ENCODE peak calls at places on chromosome X, in four cellular contexts. L, F, G and J are unnamed samples.

GRCh38 chrX:120250522-120251271 is at the start of gene ZBTB33:
- DNase-seq in F (peak), G (peak), L (peak), J (peak)

GRCh38 chrX:30615229-30615628 is 37.7 kb upstream of the TASL start:
- DNase-seq in G (no peak), L (no peak), F (no peak), J (no peak)

GRCh38 chrX:2546496-2546895 is 45.7 kb upstream of the DHRSX start:
- DNase-seq in L (no peak), F (no peak), G (no peak), J (no peak)

GRCh38 chrX:69298466-69299140 is 133.3 kb upstream of the PJA1 start:
- DNase-seq in L (no peak), G (no peak), F (no peak), J (no peak)

GRCh38 chrX:19707472-19707871 is 179.9 kb downstream of the SH3KBP1 start:
- DNase-seq in L (no peak), F (no peak), G (no peak), J (no peak)

GRCh38 chrX:110284159-110284558 is 33.7 kb downstream of the AMMECR1 start:
- DNase-seq in G (no peak), L (no peak), F (no peak), J (no peak)

GRCh38 chrX:123949846-123950245 is 11.7 kb upstream of the STAG2 start:
- DNase-seq in L (no peak), G (no peak), F (no peak), J (no peak)

GRCh38 chrX:53290441-53291041 is 9.2 kb upstream of the IQSEC2 start:
- DNase-seq in G (no peak), L (no peak), F (no peak), J (no peak)

GRCh38 chrX:153755136-153755535 is 8.9 kb upstream of the PLXNB3 start:
- DNase-seq in L (no peak), G (no peak), F (no peak), J (no peak)

GRCh38 chrX:1390621-1391369 is 1.1 kb downstream of the SLC25A6 start:
- DNase-seq in L (no peak), F (peak), G (peak), J (no peak)

GRCh38 chrX:30283456-30284200 is 25.6 kb downstream of the NR0B1 start:
- DNase-seq in L (no peak), G (no peak), F (no peak), J (no peak)

GRCh38 chrX:77014655-77015377 is 432.4 kb upstream of the FGF16 start:
- DNase-seq in L (peak), G (no peak), F (no peak), J (peak)

GRCh38 chrX:261167-261857 is 19.9 kb upstream of the PLCXD1 start:
- DNase-seq in G (peak), F (no peak), L (no peak), J (no peak)

GRCh38 chrX:137352101-137352660 is 213.7 kb upstream of the ZIC3 start:
- DNase-seq in F (no peak), G (no peak), L (no peak), J (no peak)

GRCh38 chrX:136652822-136653723 is 5.1 kb downstream of the CD40LG start:
- DNase-seq in F (peak), G (no peak), L (no peak), J (no peak)

GRCh38 chrX:134782796-134783195 is 124.5 kb upstream of the PLAC1 start:
- DNase-seq in G (no peak), L (no peak), F (no peak), J (no peak)
- TF ChIP-seq CTCF in G (no peak), L (peak), F (peak), J (peak)

GRCh38 chrX:129449141-129449540 is 74.1 kb downstream of the SMARCA1 start:
- DNase-seq in F (no peak), L (no peak), G (no peak), J (no peak)
- TF ChIP-seq CTCF in F (no peak), L (peak), G (no peak), J (no peak)

GRCh38 chrX:46381630-46382029 is 163.6 kb downstream of the ZNF674 start:
- DNase-seq in G (no peak), L (peak), F (no peak), J (no peak)
- TF ChIP-seq CTCF in G (no peak), L (peak), F (no peak), J (no peak)

DNA sequence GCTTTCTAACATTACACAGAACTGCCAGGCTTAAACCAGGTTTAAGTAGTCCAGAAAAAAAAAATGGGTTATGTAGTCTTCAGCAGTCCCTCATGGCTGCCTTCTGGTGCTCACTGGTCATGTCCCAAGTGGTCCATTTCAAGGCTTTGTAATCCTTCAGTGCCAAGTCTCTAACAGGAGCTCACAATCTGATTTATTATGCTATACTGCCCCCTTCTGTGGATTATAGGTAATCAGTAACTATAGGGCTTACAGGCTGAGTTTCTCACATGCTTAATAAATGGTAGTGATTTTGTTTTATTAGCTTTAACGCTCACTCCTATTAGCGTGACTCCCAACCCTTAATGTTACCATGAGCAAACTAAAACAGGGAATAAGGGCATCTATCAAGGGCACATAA is 92.5 kb upstream of the EDA2R start:
- DNase-seq in G (no peak), L (no peak), F (no peak), J (no peak)
- TF ChIP-seq CTCF in G (no peak), L (peak), F (peak), J (peak)

GRCh38 chrX:9576059-9576458 is 111.2 kb downstream of the TBL1X start:
- DNase-seq in G (no peak), L (no peak), F (no peak), J (no peak)

GRCh38 chrX:9581771-9582396 is 117.0 kb downstream of the TBL1X start:
- DNase-seq in F (no peak), L (no peak), G (no peak), J (no peak)

GRCh38 chrX:9577555-9577954 is 112.7 kb downstream of the TBL1X start:
- DNase-seq in F (no peak), G (no peak), L (no peak), J (no peak)

GRCh38 chrX:9573282-9574106 is 108.6 kb downstream of the TBL1X start:
- DNase-seq in L (no peak), G (no peak), F (no peak), J (no peak)

GRCh38 chrX:9578083-9578779 is 113.4 kb downstream of the TBL1X start:
- DNase-seq in F (no peak), L (no peak), G (no peak), J (no peak)
- TF ChIP-seq CTCF in F (no peak), L (no peak), G (no peak), J (no peak)

GRCh38 chrX:14630724-14631123 is 101.4 kb downstream of the GLRA2 start:
- DNase-seq in L (no peak), F (no peak), G (no peak), J (no peak)
- TF ChIP-seq CTCF in L (no peak), F (no peak), G (no peak), J (peak)

GRCh38 chrX:63809158-63809557 is 24.1 kb upstream of the ARHGEF9 start:
- DNase-seq in L (no peak), F (no peak), G (no peak), J (no peak)

GRCh38 chrX:63810746-63811145 is 25.7 kb upstream of the ARHGEF9 start:
- DNase-seq in L (no peak), G (no peak), F (no peak), J (no peak)

DNA sequence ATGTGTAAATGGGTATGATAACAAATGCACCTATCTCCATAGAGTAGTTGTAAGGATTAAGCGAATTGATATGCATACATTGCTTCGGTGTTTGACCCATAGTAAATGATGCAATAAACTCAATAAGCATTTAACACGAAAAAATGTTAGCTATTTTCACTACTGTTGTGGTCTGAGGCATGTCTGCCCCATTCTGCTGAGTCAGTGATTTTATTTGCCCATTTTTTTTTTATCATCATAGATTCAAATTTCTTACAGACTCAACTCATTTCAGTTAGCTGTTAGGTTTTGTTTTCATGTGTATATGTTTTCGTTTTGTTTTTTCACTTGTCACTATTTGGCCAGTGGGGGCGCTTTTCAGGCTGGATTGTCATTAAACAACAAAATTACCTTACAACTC is 27.8 kb upstream of the ARHGEF9 start:
- DNase-seq in L (no peak), F (no peak), G (no peak), J (no peak)
- TF ChIP-seq CTCF in L (no peak), F (no peak), G (no peak), J (no peak)